ENCODE peak calls at places on chromosome 19, in four cellular contexts. O is T follicular helper cell, U is left ventricle myocardium inferior, L is hepatic stellate cell. Z is an unnamed sample.

GRCh38 chr19:10553943-10554381 is 10.3 kb downstream of the ATG4D start:
- DNase-seq in O (peak; percentile 28), U (no peak), L (no peak), Z (peak; percentile 35)

GRCh38 chr19:23481043-23481442 is 85.8 kb upstream of the ZNF91 start:
- DNase-seq in O (no peak), U (no peak), L (no peak), Z (no peak)

GRCh38 chr19:10421240-10421948 is 1.1 kb downstream of the PDE4A start:
- DNase-seq in O (no peak), U (no peak), L (no peak), Z (no peak)

GRCh38 chr19:16714702-16715294 is 4.8 kb upstream of the NWD1 start:
- DNase-seq in O (peak; percentile 12), U (peak; percentile 22), L (peak; percentile 37), Z (peak; percentile 19)

GRCh38 chr19:55165952-55166529 is 372 bp downstream of the DNAAF3 start:
- DNase-seq in O (peak; percentile 25), U (peak; percentile 47), L (peak; percentile 84), Z (peak; percentile 27)

GRCh38 chr19:8503506-8503905 is 1.1 kb upstream of the PRAM1 start:
- DNase-seq in O (no peak), U (no peak), L (no peak), Z (no peak)

GRCh38 chr19:11375143-11375948 is 880 bp downstream of the SWSAP1 start:
- DNase-seq in O (peak; percentile 66), U (peak; percentile 54), L (no peak), Z (peak; percentile 65)

GRCh38 chr19:48745208-48745995 is 1.3 kb downstream of the IZUMO1 start:
- DNase-seq in O (peak; percentile 45), U (no peak), L (peak; percentile 72), Z (peak; percentile 45)

GRCh38 chr19:35911790-35912189 is 3.7 kb upstream of the TYROBP start:
- DNase-seq in O (no peak), U (no peak), L (no peak), Z (no peak)

GRCh38 chr19:28694812-28695211 is 518.1 kb downstream of the UQCRFS1 start:
- DNase-seq in O (no peak), U (no peak), L (no peak), Z (no peak)

GRCh38 chr19:10325732-10326131 is 7.6 kb downstream of the RAVER1 start:
- DNase-seq in O (no peak), U (no peak), L (no peak), Z (no peak)

GRCh38 chr19:8036438-8037099 is 16.0 kb upstream of the CCL25 start:
- DNase-seq in O (no peak), U (no peak), L (no peak), Z (no peak)

GRCh38 chr19:13984186-13984585 is 21.9 kb downstream of the RFX1 start:
- DNase-seq in O (no peak), U (no peak), L (no peak), Z (no peak)

GRCh38 chr19:48548253-48548911 is 3.6 kb upstream of the SULT2B1 start:
- DNase-seq in O (no peak), U (no peak), L (no peak), Z (no peak)

GRCh38 chr19:35088514-35088913 is 27.1 kb upstream of the FXYD3 start:
- DNase-seq in O (no peak), U (no peak), L (peak; percentile 92), Z (no peak)

GRCh38 chr19:43754562-43755255 is at the start of gene SMG9:
- DNase-seq in O (peak; percentile 98), U (peak; percentile 97), L (peak; percentile 99), Z (peak; percentile 99)

Z was measured in effector CD4-positive, alpha-beta T cell.